ENCODE peak calls at places on chromosomes 16 and 17, in four cellular contexts. N is HEK293T, U is EH, K is mucosa of descending colon. W is an unnamed sample.

GRCh38 chr16:88527186-88527936 is 42.8 kb upstream of the ZC3H18 start:
- DNase-seq in U (peak; percentile 64), K (peak; percentile 84), N (peak; percentile 83), W (no peak)

GRCh38 chr17:32444301-32445074 is at the start of gene PSMD11:
- DNase-seq in N (peak; percentile 93), K (peak; percentile 98), U (peak; percentile 96), W (peak; percentile 22)

GRCh38 chr16:66740533-66740932 is 10.9 kb downstream of the DYNC1LI2 start:
- DNase-seq in N (no peak), U (peak; percentile 28), K (peak; percentile 50), W (no peak)

GRCh38 chr17:40021471-40021961 is 6.3 kb downstream of the CSF3 start:
- DNase-seq in U (peak; percentile 96), K (peak; percentile 20), N (no peak), W (no peak)

GRCh38 chr16:28157768-28158535 is 53.8 kb downstream of the XPO6 start:
- DNase-seq in N (no peak), U (peak; percentile 22), K (no peak), W (no peak)

GRCh38 chr16:24113115-24113745 is 142.9 kb upstream of the CACNG3 start:
- DNase-seq in K (no peak), N (no peak), U (no peak), W (no peak)

GRCh38 chr17:44971776-44972483 is 3.8 kb upstream of the C1QL1 start:
- DNase-seq in K (no peak), N (no peak), U (peak; percentile 53), W (no peak)

GRCh38 chr17:39660011-39660360 is 5.2 kb upstream of the TCAP start:
- DNase-seq in N (no peak), U (no peak), K (no peak), W (no peak)

GRCh38 chr17:10052414-10052813 is 146.0 kb downstream of the GAS7 start:
- DNase-seq in N (no peak), K (no peak), U (no peak), W (no peak)

GRCh38 chr17:9805769-9806168 is 14.4 kb upstream of the DHRS7C start:
- DNase-seq in U (no peak), K (no peak), N (no peak), W (no peak)

GRCh38 chr17:69462882-69463281 is 48.4 kb downstream of the MAP2K6 start:
- DNase-seq in N (no peak), U (no peak), K (no peak), W (no peak)

GRCh38 chr17:61284174-61284573 is 115.5 kb upstream of the TBX2 start:
- DNase-seq in K (no peak), N (no peak), U (peak; percentile 93), W (no peak)